ENCODE peak calls at places on chromosomes 4 and X, in six cellular contexts. Y, P, A, H, S and R are unnamed samples.

GRCh38 chrX:123713434-123713833 is 19.4 kb downstream of the THOC2 start:
- DNase-seq in Y (no peak), P (no peak), A (no peak), H (no peak), S (no peak), R (no peak)

GRCh38 chrX:2690856-2691542 is at the start of gene CD99:
- DNase-seq in Y (no peak), P (peak), A (peak), H (peak), S (peak), R (peak)

GRCh38 chrX:39777623-39778025 is 320.1 kb downstream of the BCOR start:
- DNase-seq in Y (no peak), P (no peak), A (peak), H (no peak), S (no peak), R (no peak)

GRCh38 chr4:164446516-164446915 is 307.4 kb upstream of the SMIM31 start:
- DNase-seq in Y (no peak), P (no peak), A (no peak), H (no peak), S (no peak), R (no peak)

GRCh38 chr4:40525811-40526598 is 103.7 kb downstream of the RBM47 start:
- DNase-seq in Y (no peak), P (peak), A (no peak), H (no peak), S (peak), R (no peak)

GRCh38 chr4:102713096-102713495 is 47.7 kb downstream of the MANBA start:
- DNase-seq in Y (no peak), P (peak), A (no peak), H (no peak), S (no peak), R (no peak)

GRCh38 chr4:125316391-125316780 is 1.6 kb downstream of the FAT4 start:
- DNase-seq in Y (no peak), P (peak), A (no peak), H (peak), S (peak), R (no peak)

GRCh38 chrX:40010550-40011364 is 87.0 kb downstream of the BCOR start:
- DNase-seq in Y (peak), P (no peak), A (peak), H (no peak), S (no peak), R (no peak)

GRCh38 chr4:38804654-38805295 is at the start of gene TLR1:
- DNase-seq in Y (no peak), P (peak), A (peak), H (no peak), S (no peak), R (no peak)